ENCODE peak calls at places on chromosomes 3 and 15, in five cellular contexts. One of them, this sample, is unnamed.

GRCh38 chr3:53820756-53821580 is 25.3 kb downstream of the CHDH start:
- DNase-seq in H1: no peak
- DNase-seq in SK-N-SH: no peak
- DNase-seq in suprapubic skin: peak; percentile 76
- DNase-seq in sigmoid colon: peak; percentile 50
- DNase-seq in this sample: no peak

GRCh38 chr3:32794487-32795308 is 23.1 kb upstream of the TRIM71 start:
- DNase-seq in H1: no peak
- DNase-seq in SK-N-SH: no peak
- DNase-seq in suprapubic skin: no peak
- DNase-seq in sigmoid colon: no peak
- DNase-seq in this sample: no peak

GRCh38 chr3:25789596-25790556 is at the start of gene OXSM:
- DNase-seq in H1: peak; percentile 73
- DNase-seq in SK-N-SH: peak; percentile 85
- DNase-seq in suprapubic skin: peak; percentile 94
- DNase-seq in sigmoid colon: peak; percentile 95
- DNase-seq in this sample: peak; percentile 95

GRCh38 chr3:197541756-197542539 is 13.8 kb downstream of the BDH1 start:
- DNase-seq in H1: peak; percentile 89
- DNase-seq in SK-N-SH: peak; percentile 92
- DNase-seq in suprapubic skin: no peak
- DNase-seq in sigmoid colon: peak; percentile 83
- DNase-seq in this sample: no peak

GRCh38 chr3:170718848-170719247 is 133.0 kb upstream of the SLC7A14 start:
- DNase-seq in H1: no peak
- DNase-seq in SK-N-SH: no peak
- DNase-seq in suprapubic skin: no peak
- DNase-seq in sigmoid colon: no peak
- DNase-seq in this sample: no peak

GRCh38 chr15:25770618-25771369 is 92.3 kb downstream of the ATP10A start:
- DNase-seq in H1: no peak
- DNase-seq in SK-N-SH: no peak
- DNase-seq in suprapubic skin: no peak
- DNase-seq in sigmoid colon: no peak
- DNase-seq in this sample: no peak

GRCh38 chr3:61449327-61450040 is 111.9 kb upstream of the PTPRG start:
- DNase-seq in H1: no peak
- DNase-seq in SK-N-SH: no peak
- DNase-seq in suprapubic skin: no peak
- DNase-seq in sigmoid colon: no peak
- DNase-seq in this sample: peak; percentile 11

GRCh38 chr3:189270248-189270832 is 98.6 kb downstream of the TPRG1 start:
- DNase-seq in H1: no peak
- DNase-seq in SK-N-SH: no peak
- DNase-seq in suprapubic skin: peak; percentile 69
- DNase-seq in sigmoid colon: no peak
- DNase-seq in this sample: peak; percentile 78

GRCh38 chr15:42121667-42122066 is 27.3 kb upstream of the PLA2G4D start:
- DNase-seq in H1: no peak
- DNase-seq in SK-N-SH: no peak
- DNase-seq in suprapubic skin: no peak
- DNase-seq in sigmoid colon: no peak
- DNase-seq in this sample: no peak

GRCh38 chr15:83769411-83769960 is 115.6 kb downstream of the ADAMTSL3 start:
- DNase-seq in H1: no peak
- DNase-seq in SK-N-SH: no peak
- DNase-seq in suprapubic skin: no peak
- DNase-seq in sigmoid colon: no peak
- DNase-seq in this sample: no peak

GRCh38 chr3:56711344-56711743 is 28.3 kb upstream of the TASOR start:
- DNase-seq in H1: no peak
- DNase-seq in SK-N-SH: no peak
- DNase-seq in suprapubic skin: no peak
- DNase-seq in sigmoid colon: no peak
- DNase-seq in this sample: no peak

GRCh38 chr15:25179673-25180511 is 225.1 kb downstream of the SNRPN start:
- DNase-seq in H1: no peak
- DNase-seq in SK-N-SH: no peak
- DNase-seq in suprapubic skin: peak; percentile 41
- DNase-seq in sigmoid colon: peak; percentile 53
- DNase-seq in this sample: peak; percentile 1

GRCh38 chr15:72231847-72232461 is 964 bp upstream of the PKM start:
- DNase-seq in H1: no peak
- DNase-seq in SK-N-SH: peak; percentile 44
- DNase-seq in suprapubic skin: no peak
- DNase-seq in sigmoid colon: no peak
- DNase-seq in this sample: peak; percentile 59

GRCh38 chr15:30038667-30039523 is 43.9 kb upstream of the GOLGA8J start:
- DNase-seq in H1: no peak
- DNase-seq in SK-N-SH: peak; percentile 27
- DNase-seq in suprapubic skin: no peak
- DNase-seq in sigmoid colon: no peak
- DNase-seq in this sample: peak; percentile 42

GRCh38 chr3:52847241-52847640 is 12.4 kb upstream of the MUSTN1 start:
- DNase-seq in H1: no peak
- DNase-seq in SK-N-SH: no peak
- DNase-seq in suprapubic skin: no peak
- DNase-seq in sigmoid colon: no peak
- DNase-seq in this sample: no peak

DNA sequence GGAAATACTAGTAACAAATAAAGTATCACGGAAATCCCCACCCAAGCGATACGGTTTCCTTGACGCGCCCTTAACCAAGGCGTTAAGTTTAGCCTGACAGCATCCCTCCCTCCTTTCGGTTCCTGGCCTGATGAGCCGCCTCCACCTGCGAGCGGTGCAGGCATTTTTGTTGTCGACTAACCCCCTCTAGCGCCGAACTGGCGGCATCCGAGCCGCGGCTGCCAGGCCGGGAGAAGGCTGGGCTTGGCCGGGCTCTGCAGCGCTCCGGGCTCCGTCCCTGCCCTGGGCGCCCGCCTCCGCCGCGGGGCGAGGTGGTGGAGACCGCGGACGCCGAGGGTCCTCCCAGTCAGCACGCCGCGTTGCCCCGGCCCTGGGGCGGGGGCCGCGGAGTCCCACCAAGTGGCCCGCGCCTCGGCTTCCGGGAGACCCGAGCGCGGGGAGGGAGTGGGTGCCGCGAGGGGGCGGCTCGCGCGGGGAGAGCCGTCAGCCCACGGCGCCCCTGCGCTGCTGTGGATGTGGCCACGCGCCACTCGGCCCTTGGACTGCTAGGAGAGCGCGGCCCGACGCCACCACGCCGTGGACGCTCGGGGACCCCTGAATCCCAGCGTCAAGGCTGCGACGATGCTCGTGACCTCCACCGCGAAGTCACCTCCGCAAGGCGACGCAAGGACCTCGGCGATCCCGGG is 1.1 kb upstream of the EPHA6 start:
- DNase-seq in H1: peak; percentile 89
- DNase-seq in SK-N-SH: peak; percentile 82
- DNase-seq in suprapubic skin: peak; percentile 81
- DNase-seq in sigmoid colon: peak; percentile 89
- DNase-seq in this sample: peak; percentile 61
- TF ChIP-seq POLR2AphosphoS5 in H1: no peak
- TF ChIP-seq POLR2AphosphoS5 in SK-N-SH: no peak
- TF ChIP-seq POLR2AphosphoS5 in suprapubic skin: no peak
- TF ChIP-seq POLR2AphosphoS5 in sigmoid colon: no peak
- TF ChIP-seq POLR2AphosphoS5 in this sample: no peak

GRCh38 chr15:63815796-63816533 is 17.8 kb downstream of the HERC1 start:
- DNase-seq in H1: no peak
- DNase-seq in SK-N-SH: no peak
- DNase-seq in suprapubic skin: no peak
- DNase-seq in sigmoid colon: peak; percentile 76
- DNase-seq in this sample: no peak

GRCh38 chr15:63818191-63818590 is 15.6 kb downstream of the HERC1 start:
- DNase-seq in H1: no peak
- DNase-seq in SK-N-SH: no peak
- DNase-seq in suprapubic skin: no peak
- DNase-seq in sigmoid colon: no peak
- DNase-seq in this sample: no peak

GRCh38 chr15:63819645-63820044 is 14.1 kb downstream of the HERC1 start:
- DNase-seq in H1: no peak
- DNase-seq in SK-N-SH: no peak
- DNase-seq in suprapubic skin: no peak
- DNase-seq in sigmoid colon: no peak
- DNase-seq in this sample: no peak

GRCh38 chr15:63820210-63820609 is 13.5 kb downstream of the HERC1 start:
- DNase-seq in H1: no peak
- DNase-seq in SK-N-SH: peak; percentile 15
- DNase-seq in suprapubic skin: no peak
- DNase-seq in sigmoid colon: no peak
- DNase-seq in this sample: no peak

DNA sequence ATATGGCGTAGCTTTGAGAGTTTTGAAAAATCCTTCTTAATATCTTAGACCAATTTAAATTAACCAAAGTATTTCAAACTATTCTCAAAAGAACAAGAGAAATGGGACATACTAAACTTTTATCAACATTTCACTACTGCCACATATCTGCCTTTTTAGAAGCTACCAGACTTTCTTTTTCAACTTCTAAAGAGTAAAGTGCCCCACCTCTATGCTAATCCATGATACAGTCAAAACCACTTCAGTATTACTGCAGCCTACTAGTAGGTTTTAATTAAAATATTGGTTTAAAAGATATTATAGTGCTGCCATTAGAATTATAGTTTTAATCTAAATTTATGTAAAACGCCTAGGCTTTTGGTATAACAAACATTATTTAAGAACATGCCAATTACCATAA is 15.1 kb downstream of the HERC1 start:
- DNase-seq in H1: no peak
- DNase-seq in SK-N-SH: no peak
- DNase-seq in suprapubic skin: no peak
- DNase-seq in sigmoid colon: no peak
- DNase-seq in this sample: no peak
- TF ChIP-seq CTCF in H1: no peak
- TF ChIP-seq CTCF in SK-N-SH: no peak
- TF ChIP-seq CTCF in suprapubic skin: no peak
- TF ChIP-seq CTCF in sigmoid colon: no peak
- TF ChIP-seq CTCF in this sample: no peak

GRCh38 chr3:9362731-9363530 is at the start of gene THUMPD3:
- DNase-seq in H1: peak; percentile 92
- DNase-seq in SK-N-SH: peak; percentile 87
- DNase-seq in suprapubic skin: peak; percentile 94
- DNase-seq in sigmoid colon: peak; percentile 92
- DNase-seq in this sample: peak; percentile 90
- TF ChIP-seq EP300 in H1: no peak
- TF ChIP-seq EP300 in SK-N-SH: no peak
- TF ChIP-seq EP300 in suprapubic skin: no peak
- TF ChIP-seq EP300 in sigmoid colon: no peak
- TF ChIP-seq EP300 in this sample: no peak

GRCh38 chr15:67839358-67839928 is 402 bp downstream of the RNU6-1 start:
- DNase-seq in H1: no peak
- DNase-seq in SK-N-SH: peak; percentile 76
- DNase-seq in suprapubic skin: no peak
- DNase-seq in sigmoid colon: peak; percentile 60
- DNase-seq in this sample: no peak

GRCh38 chr15:67843092-67843501 is 3.3 kb upstream of the RNU6-1 start:
- DNase-seq in H1: no peak
- DNase-seq in SK-N-SH: no peak
- DNase-seq in suprapubic skin: no peak
- DNase-seq in sigmoid colon: no peak
- DNase-seq in this sample: no peak

GRCh38 chr15:67840747-67841634 is 1.1 kb upstream of the RNU6-1 start:
- DNase-seq in H1: no peak
- DNase-seq in SK-N-SH: peak; percentile 75
- DNase-seq in suprapubic skin: peak; percentile 77
- DNase-seq in sigmoid colon: peak; percentile 75
- DNase-seq in this sample: peak; percentile 34

GRCh38 chr15:67838789-67839332 is 984 bp downstream of the RNU6-1 start:
- DNase-seq in H1: peak; percentile 81
- DNase-seq in SK-N-SH: peak; percentile 75
- DNase-seq in suprapubic skin: no peak
- DNase-seq in sigmoid colon: peak; percentile 81
- DNase-seq in this sample: peak; percentile 65

DNA sequence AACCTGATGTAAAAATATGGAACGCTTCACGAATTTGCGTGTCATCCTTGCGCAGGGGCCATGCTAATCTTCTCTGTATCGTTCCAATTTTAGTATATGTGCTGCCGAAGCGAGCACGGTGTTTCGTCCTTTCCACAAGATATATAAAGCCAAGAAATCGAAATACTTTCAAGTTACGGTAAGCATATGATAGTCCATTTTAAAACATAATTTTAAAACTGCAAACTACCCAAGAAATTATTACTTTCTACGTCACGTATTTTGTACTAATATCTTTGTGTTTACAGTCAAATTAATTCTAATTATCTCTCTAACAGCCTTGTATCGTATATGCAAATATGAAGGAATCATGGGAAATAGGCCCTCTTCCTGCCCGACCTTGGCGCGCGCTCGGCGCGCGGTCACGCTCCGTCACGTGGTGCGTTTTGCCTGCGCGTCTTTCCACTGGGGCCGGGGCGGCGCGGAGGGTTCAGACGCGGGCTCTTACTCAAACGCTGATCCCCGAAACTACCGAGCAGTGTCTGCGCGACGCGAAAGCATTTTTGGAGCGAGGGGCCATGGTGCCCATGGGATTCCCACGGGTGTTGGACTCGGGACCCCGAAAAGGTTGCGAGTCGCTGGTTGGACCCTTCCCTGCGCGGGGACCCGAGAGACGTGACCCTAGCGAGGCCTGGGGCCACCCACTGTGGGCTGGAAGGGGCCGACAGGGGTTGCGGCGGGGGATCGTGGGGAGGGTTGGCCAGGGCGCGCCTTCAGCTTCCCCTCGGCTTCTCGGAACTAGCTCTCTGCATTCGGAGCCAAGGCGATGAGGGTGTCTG is at the start of gene RNU6-1:
- DNase-seq in H1: peak; percentile 88
- DNase-seq in SK-N-SH: peak; percentile 94
- DNase-seq in suprapubic skin: peak; percentile 97
- DNase-seq in sigmoid colon: peak; percentile 97
- DNase-seq in this sample: peak; percentile 94
- TF ChIP-seq POLR2AphosphoS5 in H1: no peak
- TF ChIP-seq POLR2AphosphoS5 in SK-N-SH: peak; percentile 81
- TF ChIP-seq POLR2AphosphoS5 in suprapubic skin: no peak
- TF ChIP-seq POLR2AphosphoS5 in sigmoid colon: peak; percentile 98
- TF ChIP-seq POLR2AphosphoS5 in this sample: peak; percentile 91

This sample was measured in transverse colon.